ENCODE peak calls at places on chromosome 2, in five cellular contexts. X is fibroblast of lung, A is Calu3, K is neural progenitor cell, E is brain microvascular endothelial cell. U is an unnamed sample.

GRCh38 chr2:25982273-25982967 is at the start of gene KIF3C:
- DNase-seq in X (peak), A (peak), K (peak), E (peak), U (peak)

GRCh38 chr2:212595036-212595654 is 56.5 kb upstream of the ERBB4 start:
- DNase-seq in X (peak), A (no peak), K (no peak), E (no peak), U (no peak)

GRCh38 chr2:30756051-30756719 is 51.1 kb downstream of the CAPN13 start:
- DNase-seq in X (peak), A (peak), K (no peak), E (peak), U (peak)

GRCh38 chr2:182359027-182360011 is 67.5 kb downstream of the PDE1A start:
- DNase-seq in X (peak), A (no peak), K (no peak), E (no peak), U (no peak)

GRCh38 chr2:219612605-219613286 is 14.7 kb upstream of the SLC4A3 start:
- DNase-seq in X (no peak), A (no peak), K (no peak), E (no peak), U (no peak)

GRCh38 chr2:215138466-215138865 is at the start of gene ABCA12:
- DNase-seq in X (no peak), A (peak), K (no peak), E (no peak), U (no peak)

GRCh38 chr2:211879323-211879722 is 659.3 kb downstream of the ERBB4 start:
- DNase-seq in X (peak), A (peak), K (peak), E (peak), U (no peak)

GRCh38 chr2:134675294-134675693 is 43.5 kb downstream of the TMEM163 start:
- DNase-seq in X (no peak), A (no peak), K (no peak), E (no peak), U (no peak)

GRCh38 chr2:42239811-42240210 is 70.7 kb downstream of the EML4 start:
- DNase-seq in X (no peak), A (no peak), K (no peak), E (no peak), U (no peak)

GRCh38 chr2:101473911-101474751 is 781 bp downstream of the RFX8 start:
- DNase-seq in X (peak), A (peak), K (peak), E (peak), U (peak)

GRCh38 chr2:141923657-141924056 is 207.2 kb downstream of the LRP1B start:
- DNase-seq in X (no peak), A (no peak), K (no peak), E (no peak), U (no peak)

GRCh38 chr2:195486987-195487644 is 169.9 kb upstream of the SLC39A10 start:
- DNase-seq in X (peak), A (peak), K (no peak), E (peak), U (peak)

GRCh38 chr2:55309441-55309840 is 40.4 kb upstream of the MTIF2 start:
- DNase-seq in X (peak), A (no peak), K (no peak), E (peak), U (no peak)

GRCh38 chr2:55314985-55315384 is 46.0 kb upstream of the MTIF2 start:
- DNase-seq in X (no peak), A (no peak), K (no peak), E (no peak), U (no peak)

DNA sequence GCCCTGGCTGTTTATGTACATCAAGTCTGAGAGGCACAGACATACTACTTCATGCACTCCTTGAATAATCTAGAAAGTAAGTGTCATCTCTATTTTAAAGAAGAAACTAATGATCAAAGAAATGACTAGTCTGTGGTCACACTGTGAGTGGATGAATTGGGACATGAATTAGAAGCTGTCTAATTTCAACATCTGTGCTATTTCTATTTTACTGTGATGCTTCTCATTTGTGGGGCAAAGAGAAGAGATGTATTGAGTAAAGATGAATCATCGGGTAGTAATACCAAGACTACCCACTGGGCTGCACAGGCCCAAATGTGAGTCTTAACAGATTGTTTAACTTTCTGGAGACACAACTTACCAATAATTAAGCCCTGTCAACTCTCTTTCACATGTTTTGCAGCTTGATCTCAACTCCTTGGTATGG is 42.4 kb upstream of the MTIF2 start:
- DNase-seq in X (peak), A (no peak), K (no peak), E (peak), U (no peak)
- TF ChIP-seq CTCF in X (peak), A (peak), K (no peak), E (peak), U (peak)

GRCh38 chr2:23700627-23701026 is 226.3 kb downstream of the ATAD2B start:
- DNase-seq in X (no peak), A (no peak), K (no peak), E (no peak), U (no peak)
- TF ChIP-seq CTCF in X (no peak), A (no peak), K (no peak), E (no peak), U (no peak)

GRCh38 chr2:185219981-185220380 is 518.6 kb upstream of the FSIP2 start:
- DNase-seq in X (no peak), A (no peak), K (no peak), E (peak), U (no peak)

GRCh38 chr2:185215497-185215896 is 523.1 kb upstream of the FSIP2 start:
- DNase-seq in X (no peak), A (no peak), K (peak), E (no peak), U (no peak)
- TF ChIP-seq CTCF in X (no peak), A (no peak), K (peak), E (peak), U (no peak)

GRCh38 chr2:177756346-177756745 is 316.2 kb downstream of the PDE11A start:
- DNase-seq in X (no peak), A (no peak), K (no peak), E (no peak), U (no peak)

GRCh38 chr2:177753682-177754475 is 318.7 kb downstream of the PDE11A start:
- DNase-seq in X (peak), A (no peak), K (peak), E (peak), U (peak)

GRCh38 chr2:177754476-177754873 is 318.1 kb downstream of the PDE11A start:
- DNase-seq in X (peak), A (no peak), K (no peak), E (no peak), U (no peak)

GRCh38 chr2:177759443-177759842 is 313.1 kb downstream of the PDE11A start:
- DNase-seq in X (peak), A (no peak), K (no peak), E (no peak), U (no peak)

GRCh38 chr2:177758591-177759371 is 313.8 kb downstream of the PDE11A start:
- DNase-seq in X (peak), A (peak), K (peak), E (peak), U (no peak)
- TF ChIP-seq CTCF in X (peak), A (peak), K (peak), E (peak), U (peak)

GRCh38 chr2:122519366-122519765 is 763.9 kb downstream of the TSN start:
- DNase-seq in X (no peak), A (peak), K (peak), E (no peak), U (no peak)
- TF ChIP-seq CTCF in X (no peak), A (no peak), K (peak), E (peak), U (no peak)

GRCh38 chr2:53767405-53768232 is at the start of gene CHAC2:
- DNase-seq in X (peak), A (peak), K (peak), E (peak), U (peak)
- TF ChIP-seq CTCF in X (peak), A (peak), K (peak), E (peak), U (peak)

GRCh38 chr2:50014168-50014567 is 859.9 kb upstream of the FSHR start:
- DNase-seq in X (no peak), A (no peak), K (no peak), E (no peak), U (no peak)
- TF ChIP-seq CTCF in X (no peak), A (no peak), K (no peak), E (no peak), U (no peak)

GRCh38 chr2:174776223-174776622 is 12.0 kb upstream of the CHRNA1 start:
- DNase-seq in X (no peak), A (no peak), K (no peak), E (no peak), U (no peak)
- TF ChIP-seq CTCF in X (peak), A (no peak), K (peak), E (peak), U (peak)

GRCh38 chr2:221570321-221571107 is 1.6 kb downstream of the EPHA4 start:
- DNase-seq in X (peak), A (no peak), K (peak), E (peak), U (no peak)

GRCh38 chr2:221568299-221568698 is 3.8 kb downstream of the EPHA4 start:
- DNase-seq in X (no peak), A (no peak), K (no peak), E (no peak), U (no peak)

GRCh38 chr2:221569342-221570278 is 2.5 kb downstream of the EPHA4 start:
- DNase-seq in X (no peak), A (no peak), K (peak), E (no peak), U (no peak)

GRCh38 chr2:221567809-221568208 is 4.3 kb downstream of the EPHA4 start:
- DNase-seq in X (peak), A (no peak), K (no peak), E (no peak), U (no peak)

GRCh38 chr2:221567231-221567760 is 4.8 kb downstream of the EPHA4 start:
- DNase-seq in X (no peak), A (no peak), K (peak), E (no peak), U (no peak)
- TF ChIP-seq CTCF in X (no peak), A (no peak), K (no peak), E (no peak), U (no peak)

GRCh38 chr2:146312899-146313298 is 1531.9 kb upstream of the ACVR2A start:
- DNase-seq in X (peak), A (no peak), K (no peak), E (peak), U (no peak)
- TF ChIP-seq CTCF in X (no peak), A (no peak), K (peak), E (no peak), U (peak)